ENCODE peak calls at places on chromosome 1, in ten cellular contexts. D is T-cell; J is GM20000; S is hypothalamus; A is kidney tubule cell; I is NCI-H1092 treated with DMSO at 0.1 percent for 48 hours; Y is A549; O is germinal center; U is effector CD4-positive, alpha-beta T cell; L is RPMI8226. Z is an unnamed sample.

GRCh38 chr1:202247104-202247503 is 53.5 kb downstream of the LGR6 start:
- DNase-seq in D (no peak), J (no peak), S (no peak), A (no peak), I (no peak), Y (no peak), O (no peak), U (no peak), L (no peak), Z (no peak)

GRCh38 chr1:156295391-156295947 is at the start of gene GLMP:
- DNase-seq in D (peak), J (peak), S (peak), A (peak), I (peak), Y (peak), O (peak), U (peak), L (peak), Z (peak)

GRCh38 chr1:153565529-153566374 is at the start of gene S100A2:
- DNase-seq in D (no peak), J (no peak), S (no peak), A (peak), I (no peak), Y (peak), O (no peak), U (no peak), L (no peak), Z (no peak)

GRCh38 chr1:214329456-214330220 is 48.7 kb downstream of the SMYD2 start:
- DNase-seq in D (no peak), J (no peak), S (no peak), A (no peak), I (no peak), Y (no peak), O (no peak), U (no peak), L (no peak), Z (no peak)

GRCh38 chr1:244863491-244864252 is 671 bp downstream of the HNRNPU start:
- DNase-seq in D (no peak), J (peak), S (no peak), A (no peak), I (no peak), Y (no peak), O (no peak), U (no peak), L (peak), Z (peak)

GRCh38 chr1:170310931-170311330 is 165.2 kb downstream of the NTMT2 start:
- DNase-seq in D (no peak), J (no peak), S (no peak), A (no peak), I (no peak), Y (no peak), O (no peak), U (no peak), L (no peak), Z (no peak)

GRCh38 chr1:203178083-203178482 is 2.5 kb upstream of the MYBPH start:
- DNase-seq in D (no peak), J (no peak), S (no peak), A (peak), I (peak), Y (peak), O (no peak), U (no peak), L (no peak), Z (no peak)

GRCh38 chr1:26618561-26618960 is 77.3 kb upstream of the ARID1A start:
- DNase-seq in D (no peak), J (no peak), S (no peak), A (peak), I (no peak), Y (no peak), O (peak), U (no peak), L (no peak), Z (no peak)

GRCh38 chr1:54365847-54366246 is 40.3 kb downstream of the SSBP3 start:
- DNase-seq in D (no peak), J (no peak), S (no peak), A (no peak), I (no peak), Y (no peak), O (no peak), U (no peak), L (no peak), Z (no peak)

GRCh38 chr1:39107891-39108290 is 81.7 kb downstream of the NDUFS5 start:
- DNase-seq in D (no peak), J (no peak), S (no peak), A (peak), I (peak), Y (no peak), O (no peak), U (no peak), L (no peak), Z (no peak)